ENCODE peak calls at places on chromosome 16, in four cellular contexts. Q is NCI-H1092 treated with DMSO at 0.1 percent for 48 hours; I is stimulated activated CD4-positive, alpha-beta T cell treated with anti-CD3 and anti-CD28 coated beads, Interleukin-2, amount 100 ng/mL, for 48 hours; H is activated CD4-positive, CD25-positive, alpha-beta regulatory T cell. E is an unnamed sample.

GRCh38 chr16:2767140-2767731 is 9.8 kb downstream of the ELOB start:
- DNase-seq in H (no peak), I (no peak), Q (no peak), E (no peak)

GRCh38 chr16:3577302-3577752 is at the start of gene NLRC3:
- DNase-seq in H (no peak), I (peak; percentile 21), Q (no peak), E (no peak)

GRCh38 chr16:35134471-35134870 is 1675.1 kb downstream of the TP53TG3F start:
- DNase-seq in H (no peak), I (no peak), Q (no peak), E (no peak)

GRCh38 chr16:19291459-19291858 is 5.9 kb downstream of the CLEC19A start:
- DNase-seq in Q (no peak), I (no peak), H (no peak), E (peak; percentile 21)

GRCh38 chr16:70746708-70747424 is 54.1 kb downstream of the VAC14 start:
- DNase-seq in H (no peak), I (no peak), Q (peak; percentile 15), E (peak; percentile 92)

GRCh38 chr16:83835972-83836566 is 28.3 kb downstream of the HSBP1 start:
- DNase-seq in Q (no peak), H (no peak), I (no peak), E (peak; percentile 84)

GRCh38 chr16:67547423-67548264 is 14.7 kb upstream of the CTCF start:
- DNase-seq in Q (no peak), I (no peak), H (no peak), E (no peak)

GRCh38 chr16:59665618-59666220 is 931.6 kb upstream of the GOT2 start:
- DNase-seq in Q (no peak), H (no peak), I (no peak), E (no peak)

GRCh38 chr16:27232061-27232841 is 28.9 kb downstream of the KDM8 start:
- DNase-seq in I (no peak), Q (no peak), H (no peak), E (no peak)

GRCh38 chr16:84137287-84137686 is 7.7 kb downstream of the HSDL1 start:
- DNase-seq in I (no peak), H (no peak), Q (no peak), E (no peak)

GRCh38 chr16:7227193-7227825 is 105.3 kb upstream of the RBFOX1 start:
- DNase-seq in I (no peak), Q (peak; percentile 48), H (no peak), E (no peak)

GRCh38 chr16:70687671-70688265 is 1.9 kb upstream of the MTSS2 start:
- DNase-seq in H (no peak), I (no peak), Q (no peak), E (no peak)